ENCODE peak calls at places on chromosomes 4 and X, in four cellular contexts. R is activated CD4-positive, alpha-beta T cell treated with anti-CD3 and anti-CD28 coated beads, Interleukin-2, amount 50 U/mL, for 24 hours; P is NCI-H1092; O is skeletal muscle cell. C is an unnamed sample.

GRCh38 chrX:129144172-129145038 is 378.9 kb downstream of the SMARCA1 start:
- DNase-seq in R (no peak), O (no peak), P (no peak), C (no peak)

GRCh38 chr4:174119051-174119450 is 164.4 kb downstream of the FBXO8 start:
- DNase-seq in O (peak), P (no peak), R (no peak), C (no peak)

GRCh38 chr4:128769011-128769410 is 40.5 kb upstream of the JADE1 start:
- DNase-seq in P (no peak), R (no peak), O (no peak), C (no peak)

GRCh38 chrX:78886550-78886949 is 58.6 kb upstream of the P2RY10 start:
- DNase-seq in O (no peak), R (no peak), P (no peak), C (no peak)

GRCh38 chr4:61079427-61079826 is 120.7 kb upstream of the ADGRL3 start:
- DNase-seq in P (no peak), O (no peak), R (no peak), C (no peak)

GRCh38 chr4:9919047-9919446 is 102.2 kb downstream of the SLC2A9 start:
- DNase-seq in R (no peak), O (no peak), P (no peak), C (no peak)

GRCh38 chr4:77600521-77601451 is 4.8 kb upstream of the CXCL13 start:
- DNase-seq in O (no peak), R (no peak), P (peak), C (no peak)

GRCh38 chrX:110317079-110317819 is 636 bp downstream of the AMMECR1 start:
- DNase-seq in O (no peak), P (no peak), R (peak), C (no peak)

GRCh38 chr4:3491681-3492405 is 28.7 kb downstream of the DOK7 start:
- DNase-seq in R (no peak), P (no peak), O (no peak), C (no peak)

GRCh38 chr4:34193451-34194154 is 2050.7 kb downstream of the ARAP2 start:
- DNase-seq in O (no peak), P (no peak), R (no peak), C (no peak)

GRCh38 chr4:3414421-3415279 is 27.1 kb upstream of the HGFAC start:
- DNase-seq in R (no peak), P (no peak), O (no peak), C (peak)

C was measured in DMS79.